ENCODE peak calls at places on chromosome 7, in six cellular contexts. P is NCI-H1092; Q is occipital lobe; F is kidney tubule cell; B is GM23338; U is stimulated activated naive B cell treated with anti-CD40 and anti-IgM and Interleukin-4, amounts not matched to agents 10 μg/mL and 1 μg/mL and 100 μg/mL, for 72 hours. T is an unnamed sample.

GRCh38 chr7:135232720-135233119 is 918 bp upstream of the STRA8 start:
- DNase-seq in Q (no peak), B (peak), U (no peak), P (no peak), F (no peak), T (no peak)

GRCh38 chr7:28570970-28571288 is 158.6 kb downstream of the CREB5 start:
- DNase-seq in B (no peak), P (no peak), Q (no peak), F (peak), U (no peak), T (no peak)

GRCh38 chr7:35624299-35625186 is 70.4 kb downstream of the HERPUD2 start:
- DNase-seq in P (peak), Q (peak), F (peak), B (peak), U (peak), T (peak)

GRCh38 chr7:149774237-149775175 is 1.1 kb upstream of the ZNF467 start:
- DNase-seq in U (no peak), B (peak), F (peak), Q (no peak), P (no peak), T (no peak)

GRCh38 chr7:2982831-2983230 is 60.8 kb downstream of the CARD11 start:
- DNase-seq in F (no peak), P (no peak), B (no peak), U (peak), Q (no peak), T (no peak)

GRCh38 chr7:5699467-5699866 is 82.0 kb downstream of the RNF216 start:
- DNase-seq in B (no peak), P (no peak), U (no peak), Q (no peak), F (no peak), T (no peak)

GRCh38 chr7:74554178-74554577 is 100.5 kb downstream of the GTF2IRD1 start:
- DNase-seq in U (no peak), B (no peak), F (peak), Q (no peak), P (no peak), T (no peak)

GRCh38 chr7:38052786-38053185 is 125.3 kb upstream of the STARD3NL start:
- DNase-seq in B (no peak), P (no peak), F (no peak), U (no peak), Q (no peak), T (no peak)

GRCh38 chr7:1939434-1940401 is 269.6 kb downstream of the ELFN1 start:
- DNase-seq in F (no peak), U (peak), P (no peak), Q (no peak), B (no peak), T (no peak)

GRCh38 chr7:114986181-114986800 is 64.4 kb downstream of the MDFIC start:
- DNase-seq in F (no peak), P (no peak), Q (no peak), U (no peak), B (no peak), T (no peak)

GRCh38 chr7:155676052-155676451 is 31.6 kb downstream of the RBM33 start:
- DNase-seq in Q (no peak), P (no peak), F (no peak), U (no peak), B (no peak), T (no peak)

T was measured in NCI-H2107.